ENCODE peak calls at places on chromosome 17, in five cellular contexts. One of them, this sample, is unnamed.

GRCh38 chr17:41777579-41778188 is 8.8 kb downstream of the JUP start:
- DNase-seq in fibroblast of the aortic adventitia: peak; percentile 89
- DNase-seq in stimulated activated CD8-positive, alpha-beta memory T cell treated with anti-CD3 and anti-CD28 coated beads, Interleukin-12 subunit alpha, Interleukin-12 subunit beta, amount 100 ng/mL, for 4 hours: no peak
- DNase-seq in MM.1S: no peak
- DNase-seq in astrocyte: peak; percentile 90
- DNase-seq in this sample: no peak

GRCh38 chr17:73379814-73380213 is 68.0 kb upstream of the CDC42EP4 start:
- DNase-seq in fibroblast of the aortic adventitia: peak; percentile 16
- DNase-seq in stimulated activated CD8-positive, alpha-beta memory T cell treated with anti-CD3 and anti-CD28 coated beads, Interleukin-12 subunit alpha, Interleukin-12 subunit beta, amount 100 ng/mL, for 4 hours: no peak
- DNase-seq in MM.1S: no peak
- DNase-seq in astrocyte: no peak
- DNase-seq in this sample: no peak

GRCh38 chr17:78708510-78708973 is 73.5 kb downstream of the CYTH1 start:
- DNase-seq in fibroblast of the aortic adventitia: peak; percentile 83
- DNase-seq in stimulated activated CD8-positive, alpha-beta memory T cell treated with anti-CD3 and anti-CD28 coated beads, Interleukin-12 subunit alpha, Interleukin-12 subunit beta, amount 100 ng/mL, for 4 hours: peak; percentile 34
- DNase-seq in MM.1S: peak; percentile 70
- DNase-seq in astrocyte: peak; percentile 59
- DNase-seq in this sample: peak; percentile 73

GRCh38 chr17:10292057-10292931 is 80.5 kb downstream of the MYH13 start:
- DNase-seq in fibroblast of the aortic adventitia: peak; percentile 73
- DNase-seq in stimulated activated CD8-positive, alpha-beta memory T cell treated with anti-CD3 and anti-CD28 coated beads, Interleukin-12 subunit alpha, Interleukin-12 subunit beta, amount 100 ng/mL, for 4 hours: no peak
- DNase-seq in MM.1S: no peak
- DNase-seq in astrocyte: no peak
- DNase-seq in this sample: no peak

GRCh38 chr17:1627987-1628855 is at the start of gene SLC43A2:
- DNase-seq in fibroblast of the aortic adventitia: peak; percentile 69
- DNase-seq in stimulated activated CD8-positive, alpha-beta memory T cell treated with anti-CD3 and anti-CD28 coated beads, Interleukin-12 subunit alpha, Interleukin-12 subunit beta, amount 100 ng/mL, for 4 hours: peak; percentile 67
- DNase-seq in MM.1S: peak; percentile 87
- DNase-seq in astrocyte: peak; percentile 61
- DNase-seq in this sample: peak; percentile 88

GRCh38 chr17:43713494-43714162 is 45.0 kb downstream of the SOST start:
- DNase-seq in fibroblast of the aortic adventitia: no peak
- DNase-seq in stimulated activated CD8-positive, alpha-beta memory T cell treated with anti-CD3 and anti-CD28 coated beads, Interleukin-12 subunit alpha, Interleukin-12 subunit beta, amount 100 ng/mL, for 4 hours: no peak
- DNase-seq in MM.1S: peak; percentile 17
- DNase-seq in astrocyte: no peak
- DNase-seq in this sample: peak; percentile 17

GRCh38 chr17:42553161-42553818 is 567 bp downstream of the HSD17B1 start:
- DNase-seq in fibroblast of the aortic adventitia: no peak
- DNase-seq in stimulated activated CD8-positive, alpha-beta memory T cell treated with anti-CD3 and anti-CD28 coated beads, Interleukin-12 subunit alpha, Interleukin-12 subunit beta, amount 100 ng/mL, for 4 hours: no peak
- DNase-seq in MM.1S: no peak
- DNase-seq in astrocyte: peak; percentile 43
- DNase-seq in this sample: no peak

GRCh38 chr17:76537288-76537577 is 276 bp downstream of the CYGB start:
- DNase-seq in fibroblast of the aortic adventitia: peak; percentile 34
- DNase-seq in stimulated activated CD8-positive, alpha-beta memory T cell treated with anti-CD3 and anti-CD28 coated beads, Interleukin-12 subunit alpha, Interleukin-12 subunit beta, amount 100 ng/mL, for 4 hours: no peak
- DNase-seq in MM.1S: no peak
- DNase-seq in astrocyte: no peak
- DNase-seq in this sample: no peak

GRCh38 chr17:63588797-63589196 is 11.9 kb upstream of the TACO1 start:
- DNase-seq in fibroblast of the aortic adventitia: no peak
- DNase-seq in stimulated activated CD8-positive, alpha-beta memory T cell treated with anti-CD3 and anti-CD28 coated beads, Interleukin-12 subunit alpha, Interleukin-12 subunit beta, amount 100 ng/mL, for 4 hours: no peak
- DNase-seq in MM.1S: no peak
- DNase-seq in astrocyte: no peak
- DNase-seq in this sample: no peak

GRCh38 chr17:18142417-18142816 is 33.9 kb downstream of the MYO15A start:
- DNase-seq in fibroblast of the aortic adventitia: no peak
- DNase-seq in stimulated activated CD8-positive, alpha-beta memory T cell treated with anti-CD3 and anti-CD28 coated beads, Interleukin-12 subunit alpha, Interleukin-12 subunit beta, amount 100 ng/mL, for 4 hours: no peak
- DNase-seq in MM.1S: no peak
- DNase-seq in astrocyte: no peak
- DNase-seq in this sample: no peak

GRCh38 chr17:46770818-46771600 is 47.5 kb downstream of the WNT3 start:
- DNase-seq in fibroblast of the aortic adventitia: no peak
- DNase-seq in stimulated activated CD8-positive, alpha-beta memory T cell treated with anti-CD3 and anti-CD28 coated beads, Interleukin-12 subunit alpha, Interleukin-12 subunit beta, amount 100 ng/mL, for 4 hours: peak; percentile 22
- DNase-seq in MM.1S: no peak
- DNase-seq in astrocyte: no peak
- DNase-seq in this sample: peak; percentile 24

GRCh38 chr17:7589204-7589868 is 558 bp downstream of the SOX15 start:
- DNase-seq in fibroblast of the aortic adventitia: peak; percentile 88
- DNase-seq in stimulated activated CD8-positive, alpha-beta memory T cell treated with anti-CD3 and anti-CD28 coated beads, Interleukin-12 subunit alpha, Interleukin-12 subunit beta, amount 100 ng/mL, for 4 hours: peak; percentile 50
- DNase-seq in MM.1S: no peak
- DNase-seq in astrocyte: peak; percentile 61
- DNase-seq in this sample: peak; percentile 81